ENCODE peak calls at places on chromosomes 11 and 22, in four cellular contexts. W, J, F and V are unnamed samples.
A peak's percentile ranks its signal among the peaks of the same experiment; 100 is the strongest.

GRCh38 chr11:9755561-9755960 is 91.7 kb downstream of the SWAP70 start:
- DNase-seq in W (no peak), J (no peak), F (no peak), V (no peak)

GRCh38 chr11:27444801-27445215 is 27.8 kb downstream of the LGR4 start:
- DNase-seq in W (peak; percentile 28), J (no peak), F (peak; percentile 97), V (no peak)

GRCh38 chr11:44928807-44929206 is 21.9 kb downstream of the TP53I11 start:
- DNase-seq in W (no peak), J (no peak), F (peak; percentile 86), V (no peak)

GRCh38 chr22:45871721-45872120 is 105.2 kb downstream of the WNT7B start:
- DNase-seq in W (no peak), J (no peak), F (no peak), V (no peak)

GRCh38 chr11:20155683-20156279 is 4.5 kb downstream of the DBX1 start:
- DNase-seq in W (no peak), J (no peak), F (peak; percentile 57), V (no peak)

GRCh38 chr22:39254789-39255298 is 10.1 kb upstream of the PDGFB start:
- DNase-seq in W (no peak), J (no peak), F (no peak), V (no peak)

GRCh38 chr11:28514391-28514790 is 406.2 kb downstream of the METTL15 start:
- DNase-seq in W (no peak), J (no peak), F (no peak), V (no peak)

GRCh38 chr11:110327508-110327907 is 31.1 kb upstream of the RDX start:
- DNase-seq in W (no peak), J (no peak), F (no peak), V (no peak)

GRCh38 chr11:44301856-44302231 is 8.1 kb downstream of the ALX4 start:
- DNase-seq in W (no peak), J (no peak), F (no peak), V (no peak)

GRCh38 chr11:1920909-1921575 is 1.5 kb downstream of the TNNT3 start:
- DNase-seq in W (no peak), J (no peak), F (no peak), V (no peak)

GRCh38 chr11:93751001-93751400 is 9.5 kb downstream of the C11orf54 start:
- DNase-seq in W (no peak), J (no peak), F (no peak), V (no peak)

GRCh38 chr11:16356057-16356750 is at the start of gene SOX6:
- DNase-seq in W (peak; percentile 94), J (no peak), F (peak; percentile 27), V (peak; percentile 73)

GRCh38 chr11:26580929-26581328 is 8.9 kb upstream of the MUC15 start:
- DNase-seq in W (no peak), J (no peak), F (no peak), V (no peak)

GRCh38 chr11:119062779-119063178 is 4.8 kb upstream of the VPS11 start:
- DNase-seq in W (no peak), J (no peak), F (no peak), V (no peak)

GRCh38 chr11:35529971-35530495 is 4.6 kb upstream of the PAMR1 start:
- DNase-seq in W (no peak), J (no peak), F (no peak), V (no peak)

GRCh38 chr11:2576536-2576935 is 123.3 kb downstream of the KCNQ1OT1 start:
- DNase-seq in W (no peak), J (peak; percentile 45), F (no peak), V (no peak)

GRCh38 chr22:39098026-39098425 is 982 bp downstream of the APOBEC3H start:
- DNase-seq in W (no peak), J (no peak), F (peak; percentile 81), V (no peak)

GRCh38 chr11:106459135-106459534 is 381.7 kb downstream of the AASDHPPT start:
- DNase-seq in W (no peak), J (no peak), F (no peak), V (no peak)

GRCh38 chr22:32660292-32660691 is 141.2 kb upstream of the TIMP3 start:
- DNase-seq in W (peak; percentile 78), J (peak; percentile 80), F (peak; percentile 90), V (no peak)

GRCh38 chr22:18979957-18980356 is 43.9 kb upstream of the PRODH start:
- DNase-seq in W (peak; percentile 27), J (no peak), F (no peak), V (no peak)

GRCh38 chr22:39932918-39933649 is 27.1 kb upstream of the TMA7B start:
- DNase-seq in W (peak; percentile 29), J (peak; percentile 86), F (peak; percentile 95), V (no peak)

GRCh38 chr11:9138133-9138453 is 46.7 kb upstream of the SCUBE2 start:
- DNase-seq in W (no peak), J (no peak), F (no peak), V (no peak)

GRCh38 chr11:108975641-108976071 is 310.8 kb downstream of the DDX10 start:
- DNase-seq in W (no peak), J (no peak), F (no peak), V (no peak)

GRCh38 chr11:76723142-76723541 is 52.6 kb upstream of the LRRC32 start:
- DNase-seq in W (no peak), J (no peak), F (no peak), V (no peak)

GRCh38 chr22:40243891-40244290 is 66.2 kb downstream of the TNRC6B start:
- DNase-seq in W (no peak), J (no peak), F (no peak), V (no peak)

GRCh38 chr11:33802414-33802950 is 28.2 kb upstream of the FBXO3 start:
- DNase-seq in W (peak; percentile 37), J (peak; percentile 83), F (peak; percentile 97), V (peak; percentile 66)

GRCh38 chr11:8318536-8318935 is 54.9 kb upstream of the LMO1 start:
- DNase-seq in W (no peak), J (peak; percentile 81), F (peak; percentile 87), V (no peak)

GRCh38 chr22:34850010-34850409 is 215.9 kb upstream of the ISX start:
- DNase-seq in W (no peak), J (no peak), F (no peak), V (no peak)

GRCh38 chr11:70501933-70502540 is 103.7 kb downstream of the CTTN start:
- DNase-seq in W (no peak), J (no peak), F (no peak), V (no peak)
- TF ChIP-seq EZH2 in W (no peak), J (no peak), F (no peak), V (no peak)

DNA sequence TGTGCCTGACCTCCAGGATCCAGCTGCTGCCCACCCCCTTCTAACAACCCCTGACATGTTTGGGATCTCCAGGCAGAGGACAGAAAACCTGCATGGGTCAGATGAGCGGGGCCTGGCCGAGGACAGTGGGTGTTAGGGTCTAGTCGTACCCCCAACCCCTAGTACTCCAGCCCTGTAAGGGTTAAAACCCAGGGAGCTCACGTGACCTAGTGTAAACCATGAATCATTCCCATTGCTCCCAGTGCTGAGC is 89.1 kb upstream of the CRYBB3 start:
- DNase-seq in W (no peak), J (no peak), F (no peak), V (no peak)
- H3K4me3 ChIP-seq in W (peak overlapping the region; percentile 94), J (peak overlapping the region; percentile 69), F (peak overlapping the region; percentile 86), V (no peak overlapping the region)

GRCh38 chr11:12111482-12112149 is 1.2 kb downstream of the MICAL2 start:
- DNase-seq in W (no peak), J (no peak), F (peak; percentile 42), V (no peak)
- TF ChIP-seq EZH2 in W (no peak), J (no peak), F (no peak), V (no peak)

GRCh38 chr11:65594991-65595920 is at the start of gene KCNK7:
- DNase-seq in W (no peak), J (no peak), F (no peak), V (no peak)
- H3K4me3 ChIP-seq in W (no peak within 1 kb of the TSS), J (no peak within 1 kb of the TSS), F (no peak within 1 kb of the TSS), V (no peak within 1 kb of the TSS)

GRCh38 chr11:69984457-69985261 is 93.5 kb upstream of the ANO1 start:
- DNase-seq in W (no peak), J (peak; percentile 63), F (peak; percentile 89), V (no peak)
- TF ChIP-seq EZH2 in W (no peak), J (peak; percentile 50), F (no peak), V (no peak)

GRCh38 chr11:742571-743201 is 4.6 kb upstream of the TALDO1 start:
- DNase-seq in W (no peak), J (no peak), F (no peak), V (no peak)

GRCh38 chr11:742156-742546 is 5.1 kb upstream of the TALDO1 start:
- DNase-seq in W (no peak), J (no peak), F (no peak), V (no peak)

GRCh38 chr11:733072-733471 is 14.2 kb upstream of the TALDO1 start:
- DNase-seq in W (no peak), J (no peak), F (peak; percentile 35), V (no peak)

GRCh38 chr11:736431-736830 is 10.8 kb upstream of the TALDO1 start:
- DNase-seq in W (no peak), J (no peak), F (no peak), V (no peak)

DNA sequence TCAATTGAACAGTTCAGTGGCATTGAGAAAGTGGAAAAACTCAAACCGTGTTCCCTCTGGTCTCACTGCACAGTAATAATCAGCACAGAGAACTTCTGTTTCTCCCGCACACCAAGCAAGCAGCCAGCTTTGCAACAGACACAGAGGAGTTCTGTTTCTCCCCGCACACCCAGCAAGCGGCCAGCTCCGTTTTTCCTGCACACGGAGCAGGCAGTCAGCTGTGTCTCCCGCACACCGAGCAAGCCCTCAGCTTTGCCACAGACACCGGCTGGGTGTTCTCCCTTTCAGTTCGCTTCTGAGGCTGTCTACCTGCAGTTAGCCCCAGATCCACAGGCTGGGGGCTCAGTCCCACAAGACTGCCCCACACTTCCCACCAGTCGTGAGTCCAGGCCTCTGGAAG is 9.9 kb upstream of the TALDO1 start:
- DNase-seq in W (no peak), J (no peak), F (no peak), V (no peak)
- H3K4me3 ChIP-seq in W (no peak overlapping the region), J (no peak overlapping the region), F (no peak overlapping the region), V (no peak overlapping the region)

GRCh38 chr11:31816467-31817053 is 5.4 kb upstream of the PAX6 start:
- DNase-seq in W (no peak), J (peak; percentile 74), F (peak; percentile 60), V (no peak)
- TF ChIP-seq EZH2 in W (no peak), J (peak; percentile 95), F (peak; percentile 93), V (no peak)